ENCODE peak calls at places on chromosomes 5 and 9, in six cellular contexts. Z is H1, E is neuronal stem cell, F is H9, R is mesendoderm, D is IMR-90. P is an unnamed sample.

GRCh38 chr5:67246108-67246507 is 49.5 kb upstream of the CD180 start:
- DNase-seq in E (peak), F (no peak), R (peak), D (peak), Z (no peak), P (peak)

GRCh38 chr5:76787237-76787636 is 31.6 kb upstream of the F2RL1 start:
- DNase-seq in R (no peak), F (no peak), D (peak), E (no peak), Z (no peak), P (peak)

GRCh38 chr9:111661802-111662491 is 542 bp downstream of the GNG10 start:
- DNase-seq in D (peak), F (peak), Z (peak), E (peak), R (peak), P (peak)

GRCh38 chr5:158142182-158142581 is 283.2 kb upstream of the CLINT1 start:
- DNase-seq in R (no peak), Z (no peak), D (no peak), E (no peak), F (no peak), P (no peak)

GRCh38 chr9:89994988-89995613 is 390.3 kb downstream of the GADD45G start:
- DNase-seq in D (no peak), Z (no peak), E (no peak), F (no peak), R (no peak), P (no peak)

GRCh38 chr5:22465177-22465576 is 388.0 kb downstream of the CDH12 start:
- DNase-seq in Z (no peak), R (no peak), F (no peak), D (no peak), E (no peak), P (no peak)

GRCh38 chr5:61866930-61867329 is 439.1 kb upstream of the KIF2A start:
- DNase-seq in D (peak), R (no peak), E (no peak), Z (no peak), F (no peak), P (peak)

GRCh38 chr9:97632406-97632991 is 669 bp downstream of the TSTD2 start:
- DNase-seq in D (peak), R (peak), Z (no peak), E (peak), F (peak), P (peak)

GRCh38 chr5:136209346-136209910 is 16.5 kb upstream of the SMIM32 start:
- DNase-seq in F (no peak), Z (no peak), E (no peak), R (no peak), D (no peak), P (no peak)

GRCh38 chr9:6351757-6352156 is 23.6 kb downstream of the TPD52L3 start:
- DNase-seq in F (peak), D (no peak), E (no peak), Z (no peak), R (peak), P (no peak)

GRCh38 chr5:170445936-170446335 is 56.8 kb upstream of the KCNMB1 start:
- DNase-seq in F (no peak), R (no peak), D (no peak), Z (no peak), E (no peak), P (no peak)
- H2BK15ac ChIP-seq in F (no peak), R (no peak), D (no peak), Z (no peak), E (no peak), P (no peak)

GRCh38 chr9:127716412-127716811 is 533 bp downstream of the TTC16 start:
- DNase-seq in F (no peak), E (no peak), D (no peak), R (no peak), Z (no peak), P (no peak)

GRCh38 chr9:127714916-127715442 is 484 bp downstream of the PTRH1 start:
- DNase-seq in E (no peak), D (no peak), F (no peak), R (no peak), Z (no peak), P (peak)

GRCh38 chr9:127715443-127716337 is at the start of the genes PTRH1 and TTC16:
- DNase-seq in Z (peak), E (peak), F (peak), R (peak), D (peak), P (peak)

GRCh38 chr9:127720031-127720864 is 4.4 kb downstream of the TTC16 start:
- DNase-seq in D (no peak), R (no peak), F (no peak), E (no peak), Z (no peak), P (no peak)

GRCh38 chr9:127717766-127718165 is 1.9 kb downstream of the TTC16 start:
- DNase-seq in D (no peak), F (no peak), Z (no peak), E (no peak), R (no peak), P (no peak)
- H2BK15ac ChIP-seq in D (no peak), F (no peak), Z (no peak), E (no peak), R (no peak), P (no peak)

GRCh38 chr9:122246666-122247065 is 17.9 kb upstream of the LHX6 start:
- DNase-seq in E (no peak), F (no peak), R (no peak), D (no peak), Z (no peak), P (no peak)
- H2BK15ac ChIP-seq in E (no peak), F (no peak), R (no peak), D (no peak), Z (no peak), P (no peak)

GRCh38 chr5:17878541-17878940 is 244.3 kb downstream of the TAF11L14 start:
- DNase-seq in D (no peak), R (no peak), Z (no peak), E (no peak), F (no peak), P (no peak)
- H2BK15ac ChIP-seq in D (no peak), R (no peak), Z (no peak), E (no peak), F (no peak), P (no peak)

DNA sequence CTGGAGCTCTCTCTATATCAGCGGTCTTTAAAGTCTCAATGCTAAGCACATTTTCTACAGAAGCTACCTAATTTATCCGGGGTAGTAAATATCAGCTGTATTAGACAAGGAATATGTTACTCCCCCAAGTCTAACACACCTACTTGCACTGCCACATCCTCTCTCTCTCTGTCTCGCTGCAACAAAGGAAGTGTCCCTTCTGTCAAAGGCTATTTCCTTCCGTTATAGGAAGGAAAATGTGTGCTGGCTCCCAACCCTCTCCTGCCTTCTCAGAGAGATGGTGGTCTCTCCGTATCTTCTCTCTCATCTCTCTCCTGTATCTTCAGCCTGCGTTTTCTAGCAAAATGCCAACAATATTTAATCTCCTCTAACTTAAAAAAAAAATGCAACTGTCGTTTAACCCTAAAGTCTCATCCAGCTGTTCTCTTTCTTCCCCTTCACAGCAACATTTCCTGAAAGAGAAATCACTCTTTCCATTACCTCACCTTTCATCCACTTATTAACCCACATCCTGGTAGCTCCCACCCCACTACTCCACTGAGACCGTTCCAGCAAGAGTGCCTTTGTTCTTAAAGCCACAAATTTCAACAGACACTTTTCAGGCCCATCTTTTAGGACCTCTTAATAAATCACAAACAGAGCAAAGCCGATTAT is 2.3 kb downstream of the TTF1 start:
- DNase-seq in D (no peak), Z (no peak), E (no peak), F (no peak), R (no peak), P (peak)
- H2BK15ac ChIP-seq in D (no peak), Z (no peak), E (no peak), F (no peak), R (no peak), P (no peak)

DNA sequence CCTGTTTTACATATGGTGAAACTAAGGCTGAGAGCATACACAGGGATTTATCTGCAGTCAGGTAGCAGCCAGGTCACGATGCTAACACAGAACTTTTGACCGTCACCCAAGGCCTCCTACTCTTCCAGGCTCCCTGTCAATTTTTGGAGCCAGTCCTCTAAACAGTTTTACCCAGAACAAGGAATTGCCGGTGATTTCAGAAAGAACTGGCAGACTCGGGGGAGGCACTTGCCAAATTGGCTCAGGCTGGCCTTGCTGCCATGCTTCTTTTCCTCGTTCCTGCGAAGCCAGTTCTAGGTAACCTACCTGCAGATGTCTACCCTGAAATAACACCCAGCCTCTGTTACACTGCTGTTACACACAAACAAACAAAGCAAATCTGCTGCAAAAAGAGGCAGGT is 21.2 kb downstream of the GRIA1 start:
- DNase-seq in R (no peak), F (no peak), Z (no peak), E (no peak), D (no peak), P (no peak)
- H2BK15ac ChIP-seq in R (no peak), F (no peak), Z (no peak), E (no peak), D (no peak), P (no peak)

DNA sequence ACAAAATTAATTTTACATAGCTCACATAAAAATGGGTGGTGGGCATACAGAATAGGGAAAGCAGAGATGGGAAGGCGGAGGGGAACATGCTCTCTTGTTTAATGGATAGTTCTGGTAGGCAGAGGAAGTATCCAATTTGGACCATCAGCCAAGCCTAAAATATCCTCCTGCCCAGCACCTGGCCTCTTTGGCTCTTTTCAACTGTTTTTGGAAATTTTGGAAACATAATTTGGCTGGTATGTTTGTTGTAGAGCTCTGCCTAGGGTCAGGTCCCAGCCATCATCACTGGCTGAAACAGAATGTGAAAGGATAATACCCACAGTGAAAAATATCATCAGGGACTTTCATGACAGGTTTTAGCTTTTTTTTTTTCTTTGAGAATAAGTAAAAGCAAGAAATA is 467.3 kb upstream of the DMAC1 start:
- DNase-seq in F (no peak), Z (no peak), R (no peak), D (no peak), E (no peak), P (no peak)
- H2BK15ac ChIP-seq in F (no peak), Z (no peak), R (no peak), D (no peak), E (no peak), P (no peak)

P was measured in mesenchymal stem cell.